ENCODE peak calls at places on chromosomes 13 and 19, in six cellular contexts. Z is GM12878, F is K562, S is HCT116, N is HepG2, V is H1. J is an unnamed sample.
A peak's percentile ranks its signal among the peaks of the same experiment; 100 is the strongest.

GRCh38 chr19:40640744-40641143 is 39.6 kb downstream of the LTBP4 start:
- DNase-seq in N (no peak), V (no peak), Z (no peak), S (no peak), F (peak; percentile 61), J (peak; percentile 19)

GRCh38 chr13:73702419-73703071 is 431.7 kb downstream of the KLF12 start:
- DNase-seq in Z (peak; percentile 21), N (no peak), V (no peak), S (no peak), F (no peak), J (no peak)

GRCh38 chr19:41753159-41753558 is 2.2 kb upstream of the CEACAM6 start:
- DNase-seq in F (peak; percentile 73), Z (no peak), N (peak; percentile 6), V (no peak), S (peak; percentile 34), J (peak; percentile 18)

GRCh38 chr19:21595185-21595584 is 89.8 kb downstream of the ZNF429 start:
- DNase-seq in V (no peak), S (no peak), N (no peak), Z (no peak), F (no peak), J (no peak)

GRCh38 chr13:78430166-78430791 is 173.1 kb downstream of the POU4F1 start:
- DNase-seq in Z (no peak), V (no peak), F (no peak), N (no peak), S (no peak), J (no peak)

GRCh38 chr13:25901460-25902376 is 150.1 kb downstream of the SHISA2 start:
- DNase-seq in Z (peak; percentile 75), S (no peak), V (no peak), F (no peak), N (peak; percentile 33), J (peak; percentile 55)

GRCh38 chr13:45621950-45622349 is 6.4 kb upstream of the ERICH6B start:
- DNase-seq in V (peak; percentile 19), Z (no peak), F (no peak), S (no peak), N (no peak), J (no peak)

GRCh38 chr13:81078048-81078447 is 737.1 kb upstream of the SPRY2 start:
- DNase-seq in V (no peak), N (no peak), Z (no peak), S (no peak), F (no peak), J (no peak)

GRCh38 chr19:23305555-23305954 is 55.4 kb upstream of the ZNF724 start:
- DNase-seq in S (no peak), Z (no peak), F (no peak), N (no peak), V (no peak), J (no peak)

GRCh38 chr13:27252467-27252866 is 1.1 kb downstream of the RPL21 start:
- DNase-seq in V (no peak), F (no peak), N (no peak), S (no peak), Z (no peak), J (no peak)

GRCh38 chr19:32061304-32061703 is 284.1 kb upstream of the ZNF507 start:
- DNase-seq in Z (no peak), S (no peak), F (no peak), N (no peak), V (no peak), J (no peak)

GRCh38 chr13:95176611-95177259 is 124.5 kb downstream of the ABCC4 start:
- DNase-seq in S (no peak), F (no peak), Z (no peak), V (no peak), N (no peak), J (peak; percentile 75)

GRCh38 chr13:114102521-114103288 is 29.7 kb downstream of the RASA3 start:
- DNase-seq in V (no peak), N (no peak), Z (no peak), F (no peak), S (no peak), J (no peak)

GRCh38 chr13:76992548-76993001 is 694 bp downstream of the CLN5 start:
- DNase-seq in F (peak; percentile 39), N (no peak), S (no peak), Z (no peak), V (no peak), J (peak; percentile 46)

GRCh38 chr13:19157461-19157860 is 24.2 kb downstream of the TUBA3C start:
- DNase-seq in S (no peak), Z (no peak), F (no peak), V (no peak), N (no peak), J (no peak)

GRCh38 chr19:2424686-2425621 is 2.4 kb downstream of the TIMM13 start:
- DNase-seq in Z (no peak), S (no peak), N (no peak), F (no peak), V (peak; percentile 67), J (peak; percentile 69)

GRCh38 chr13:27997904-27998522 is 9.5 kb upstream of the URAD start:
- DNase-seq in F (peak; percentile 68), Z (no peak), S (peak; percentile 70), N (peak; percentile 48), V (no peak), J (peak; percentile 39)

GRCh38 chr19:52566588-52566987 is 3.5 kb upstream of the ZNF701 start:
- DNase-seq in N (no peak), V (no peak), S (no peak), F (peak; percentile 34), Z (no peak), J (peak; percentile 18)

GRCh38 chr19:10417598-10418280 is 2.6 kb upstream of the PDE4A start:
- DNase-seq in S (no peak), F (peak; percentile 71), V (no peak), N (no peak), Z (no peak), J (no peak)

GRCh38 chr19:50415661-50416033 is 3.1 kb upstream of the SPIB start:
- DNase-seq in S (no peak), V (no peak), N (no peak), Z (peak; percentile 68), F (peak; percentile 74), J (no peak)

GRCh38 chr19:36140289-36141038 is 598 bp downstream of the CAPNS1 start:
- DNase-seq in V (no peak), N (peak; percentile 53), F (peak; percentile 83), S (no peak), Z (no peak), J (peak; percentile 50)
- H2AFZ ChIP-seq in V (no peak overlapping the region), N (no peak overlapping the region), F (peak overlapping the region; percentile 69), S (no peak overlapping the region), Z (peak overlapping the region; percentile 68), J (peak overlapping the region; percentile 30)

DNA sequence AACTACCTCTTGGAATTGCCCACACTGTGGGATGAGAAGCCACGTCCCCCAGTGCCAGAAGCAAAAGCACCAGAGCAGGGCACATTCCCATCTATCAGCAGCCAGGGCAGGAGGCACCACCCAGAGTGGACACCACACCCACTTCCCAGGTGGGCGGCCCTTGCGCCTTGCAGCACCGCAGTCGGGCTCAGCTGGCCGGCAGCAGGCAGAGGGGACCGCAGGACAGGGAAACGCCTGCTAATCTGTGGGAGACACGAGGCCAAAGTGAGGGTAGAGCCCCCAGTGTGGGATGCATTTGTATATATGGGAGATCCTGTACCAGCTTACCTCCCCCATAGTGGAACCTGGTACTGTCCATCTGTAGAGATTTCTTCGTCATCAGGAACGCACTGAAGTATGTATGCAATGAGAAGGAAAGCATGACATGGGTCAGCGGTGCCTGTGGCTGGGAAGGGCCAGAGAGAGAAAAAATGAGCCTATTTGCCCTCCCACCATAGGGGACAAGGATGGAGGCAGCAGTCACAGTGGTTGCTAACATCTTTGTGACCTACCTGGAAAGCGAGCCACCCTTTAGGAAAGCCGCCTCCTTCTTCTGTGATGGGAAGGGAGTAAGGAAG is 30.9 kb upstream of the NPAS1 start:
- DNase-seq in S (no peak), V (no peak), Z (no peak), N (no peak), F (no peak), J (no peak)
- TF ChIP-seq POLR2AphosphoS5 in S (no peak), V (no peak), Z (no peak), N (no peak), F (no peak), J (no peak)

GRCh38 chr13:70253411-70253810 is 145.2 kb upstream of the KLHL1 start:
- DNase-seq in N (no peak), F (no peak), Z (no peak), V (no peak), S (no peak), J (no peak)

GRCh38 chr13:70249332-70250064 is 141.2 kb upstream of the KLHL1 start:
- DNase-seq in S (peak; percentile 28), V (peak; percentile 38), F (no peak), Z (no peak), N (peak; percentile 87), J (peak; percentile 53)

GRCh38 chr13:70255406-70255991 is 147.2 kb upstream of the KLHL1 start:
- DNase-seq in Z (no peak), S (no peak), F (no peak), N (no peak), V (no peak), J (no peak)

DNA sequence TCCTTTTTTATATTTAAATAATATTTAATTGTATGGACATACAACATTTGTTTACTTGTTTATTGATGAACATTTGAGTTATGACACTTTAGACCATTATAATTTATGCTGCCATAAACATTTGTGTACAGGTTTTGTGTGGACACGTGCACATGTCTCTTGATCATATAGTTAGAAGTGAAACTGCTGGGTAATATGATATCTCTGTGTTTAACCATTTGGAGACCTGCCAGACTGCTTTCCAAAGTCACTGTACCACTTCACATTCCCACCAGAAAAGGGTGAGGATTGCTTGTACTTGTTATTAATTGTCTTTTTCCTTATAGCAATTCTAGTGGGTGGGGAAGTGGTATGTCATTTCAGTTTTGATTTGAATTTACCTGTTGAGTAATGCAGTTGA is 145.6 kb upstream of the KLHL1 start:
- DNase-seq in S (no peak), V (no peak), Z (no peak), F (no peak), N (peak; percentile 9), J (no peak)
- TF ChIP-seq POLR2A in S (no peak), V (no peak), Z (no peak), F (no peak), N (no peak), J (no peak)

GRCh38 chr19:8184274-8184673 is 24.9 kb upstream of the CERS4 start:
- DNase-seq in Z (no peak), F (no peak), N (no peak), V (no peak), S (no peak), J (no peak)

GRCh38 chr19:8185343-8186068 is 23.7 kb upstream of the CERS4 start:
- DNase-seq in S (no peak), F (no peak), N (no peak), Z (no peak), V (no peak), J (no peak)

GRCh38 chr19:8174706-8175105 is 25.3 kb upstream of the FBN3 start:
- DNase-seq in Z (no peak), S (no peak), N (no peak), V (no peak), F (no peak), J (no peak)

GRCh38 chr19:8180018-8180417 is 29.2 kb upstream of the CERS4 start:
- DNase-seq in S (no peak), V (no peak), N (no peak), F (no peak), Z (no peak), J (no peak)
- H2AFZ ChIP-seq in S (no peak overlapping the region), V (no peak overlapping the region), N (no peak overlapping the region), F (no peak overlapping the region), Z (no peak overlapping the region), J (no peak overlapping the region)

DNA sequence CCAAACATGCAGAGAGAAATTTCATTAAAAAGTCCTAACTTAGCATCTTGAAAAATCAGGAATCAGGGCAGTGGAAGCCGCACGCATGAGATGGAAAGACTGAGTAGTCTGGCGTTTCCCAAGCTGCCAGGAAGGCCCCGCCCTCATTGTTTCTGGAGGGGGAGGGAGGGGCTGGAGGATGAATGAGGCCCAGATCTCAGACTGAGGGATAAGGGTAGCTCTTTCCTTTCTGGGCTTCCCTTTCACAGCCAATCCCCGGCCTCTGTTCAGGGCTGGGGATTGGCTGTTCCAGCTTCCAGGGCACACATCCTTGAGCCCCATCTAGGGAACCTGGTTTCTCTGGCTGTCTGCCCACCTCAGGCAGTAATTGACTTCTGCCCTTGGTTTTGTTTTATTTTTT is 7.3 kb downstream of the C19orf53 start:
- DNase-seq in V (no peak), Z (no peak), S (peak; percentile 54), N (no peak), F (peak; percentile 76), J (peak; percentile 91)
- TF ChIP-seq POLR2AphosphoS5 in V (no peak), Z (no peak), S (peak; percentile 38), N (no peak), F (no peak), J (peak; percentile 33)

J was measured in endothelial cell of umbilical vein.